ENCODE peak calls at places on chromosomes 6 and 20, in eight cellular contexts. J is sigmoid colon, Y is cardiac fibroblast, X is fibroblast of mammary gland, U is tibial nerve, F is pancreas, Z is NB4, I is heart left ventricle. K is an unnamed sample.

GRCh38 chr6:36666726-36667591 is 11.6 kb upstream of the CDKN1A start:
- DNase-seq in U (peak), Y (peak), X (peak), J (peak), F (peak), Z (peak), I (peak), K (peak)

GRCh38 chr6:32153252-32153834 is 598 bp upstream of the PPT2 start:
- DNase-seq in U (no peak), F (peak), I (no peak), Y (peak), Z (no peak), X (peak), J (peak), K (peak)

GRCh38 chr20:48800227-48800626 is 27.6 kb downstream of the PREX1 start:
- DNase-seq in J (peak), F (no peak), Y (no peak), I (no peak), X (no peak), U (no peak), Z (no peak), K (no peak)

GRCh38 chr20:35467339-35468224 is 12.2 kb downstream of the CEP250 start:
- DNase-seq in Y (peak), Z (no peak), U (no peak), J (peak), I (no peak), X (peak), F (no peak), K (peak)

GRCh38 chr6:130936933-130937332 is 109.7 kb downstream of the SMLR1 start:
- DNase-seq in Y (no peak), I (no peak), F (no peak), X (no peak), J (no peak), U (no peak), Z (no peak), K (no peak)

GRCh38 chr6:143248359-143248758 is 187.7 kb downstream of the AIG1 start:
- DNase-seq in Y (no peak), X (no peak), Z (no peak), I (no peak), F (no peak), U (no peak), J (no peak), K (no peak)

GRCh38 chr20:10946124-10946880 is 272.5 kb upstream of the JAG1 start:
- DNase-seq in Y (no peak), Z (no peak), X (no peak), J (no peak), I (no peak), U (no peak), F (no peak), K (no peak)

GRCh38 chr6:17851001-17851719 is 136.3 kb downstream of the KIF13A start:
- DNase-seq in I (no peak), Y (peak), J (no peak), X (peak), F (no peak), U (no peak), Z (no peak), K (no peak)

GRCh38 chr20:25543068-25543467 is 42.3 kb downstream of the NINL start:
- DNase-seq in X (peak), F (no peak), U (no peak), J (no peak), Z (no peak), Y (peak), I (no peak), K (peak)

GRCh38 chr6:114101255-114101654 is 130.3 kb upstream of the HDAC2 start:
- DNase-seq in U (no peak), Z (no peak), I (no peak), F (no peak), Y (no peak), X (no peak), J (no peak), K (no peak)

GRCh38 chr6:35051393-35051792 is 89.7 kb downstream of the TCP11 start:
- DNase-seq in U (no peak), F (no peak), X (no peak), Y (no peak), Z (no peak), J (no peak), I (no peak), K (no peak)

GRCh38 chr20:33915726-33916331 is 77.9 kb upstream of the RALY start:
- DNase-seq in U (peak), Y (peak), X (no peak), Z (peak), F (peak), J (no peak), I (no peak), K (no peak)

GRCh38 chr6:34546551-34547321 is 9.4 kb downstream of the SPDEF start:
- DNase-seq in F (peak), X (no peak), Y (no peak), J (peak), Z (no peak), I (peak), U (peak), K (no peak)

GRCh38 chr20:3980260-3981131 is 34.9 kb downstream of the RNF24 start:
- DNase-seq in J (no peak), Y (peak), I (no peak), Z (peak), F (no peak), U (no peak), X (peak), K (peak)

GRCh38 chr6:106146852-106147351 is 60.8 kb downstream of the PRDM1 start:
- DNase-seq in Z (peak), F (no peak), X (peak), J (no peak), Y (peak), I (no peak), U (no peak), K (no peak)

GRCh38 chr6:42796171-42796570 is 14.3 kb downstream of the BICRAL start:
- DNase-seq in X (no peak), F (no peak), I (no peak), U (no peak), J (no peak), Z (no peak), Y (no peak), K (no peak)
- H3K4me3 ChIP-seq in X (no peak), F (no peak), I (no peak), U (no peak), J (no peak), Z (no peak), Y (no peak), K (no peak)

GRCh38 chr20:20679306-20679705 is 33.1 kb downstream of the RALGAPA2 start:
- DNase-seq in Z (no peak), Y (no peak), U (no peak), F (no peak), I (no peak), J (no peak), X (no peak), K (no peak)
- TF ChIP-seq CTCF in Z (no peak), Y (no peak), U (no peak), F (no peak), I (no peak), J (no peak), X (no peak), K (no peak)

DNA sequence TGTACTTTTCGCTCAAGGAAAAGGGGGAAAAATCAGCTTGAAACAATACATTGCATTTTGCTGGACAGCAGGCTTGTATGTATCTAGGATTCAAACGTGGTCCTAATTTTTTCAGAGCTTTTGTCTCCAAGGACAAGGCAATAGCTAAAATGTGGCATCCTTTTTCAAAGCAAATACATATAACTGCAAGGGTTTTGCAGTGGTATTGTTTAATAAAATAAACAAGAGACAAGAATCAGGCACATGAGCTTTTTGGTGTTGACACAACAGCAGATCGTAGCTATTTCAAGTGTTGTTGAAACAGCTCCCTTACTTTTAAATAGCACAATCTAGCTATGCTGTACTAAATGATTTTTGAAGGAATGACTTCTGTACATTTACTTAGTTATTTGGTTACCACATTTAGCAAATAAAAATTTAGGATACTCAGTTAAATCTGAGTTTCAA is 137.0 kb upstream of the HEY2 start:
- DNase-seq in X (no peak), F (no peak), Z (no peak), Y (peak), U (no peak), J (no peak), I (no peak), K (peak)
- H3K4me3 ChIP-seq in X (no peak), F (no peak), Z (no peak), Y (no peak), U (no peak), J (peak), I (peak), K (no peak)

GRCh38 chr6:103367212-103367611 is 1492.5 kb downstream of the HACE1 start:
- DNase-seq in F (no peak), Z (no peak), J (no peak), X (no peak), Y (no peak), I (no peak), U (no peak), K (no peak)
- TF ChIP-seq CTCF in F (no peak), Z (no peak), J (no peak), X (no peak), Y (no peak), I (no peak), U (no peak), K (no peak)

DNA sequence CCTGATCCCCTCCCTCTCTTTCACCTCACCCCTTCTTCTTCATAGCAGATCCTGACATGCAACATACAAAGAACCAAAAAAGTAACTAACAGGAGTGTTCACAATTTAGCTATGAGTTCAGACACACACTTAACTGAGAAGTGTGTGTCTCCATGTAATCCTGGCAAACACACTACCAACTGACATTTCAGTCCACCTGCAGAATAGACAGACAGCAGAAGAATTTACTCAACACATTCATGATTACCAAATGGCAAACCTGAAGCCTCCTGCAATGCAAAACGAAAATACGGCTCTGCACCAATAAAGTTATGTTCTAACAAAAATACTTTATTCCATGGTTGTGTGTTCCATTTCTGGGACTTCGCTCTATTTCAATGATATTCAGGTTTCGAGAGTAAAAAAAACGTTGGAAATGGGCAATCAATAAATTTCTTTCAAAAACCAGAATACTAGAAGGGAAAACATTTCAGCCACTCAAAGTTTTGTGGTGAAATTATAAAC is 2.6 kb downstream of the BACH2 start:
- DNase-seq in Y (no peak), I (no peak), X (no peak), U (no peak), Z (no peak), J (no peak), F (no peak), K (no peak)
- H3K4me3 ChIP-seq in Y (no peak), I (no peak), X (no peak), U (peak), Z (no peak), J (no peak), F (no peak), K (no peak)

GRCh38 chr20:31720486-31721407 is 1.9 kb downstream of the BCL2L1 start:
- DNase-seq in J (no peak), Z (no peak), Y (no peak), U (no peak), F (no peak), I (no peak), X (no peak), K (no peak)
- TF ChIP-seq CTCF in J (no peak), Z (no peak), Y (peak), U (no peak), F (no peak), I (no peak), X (no peak), K (peak)

DNA sequence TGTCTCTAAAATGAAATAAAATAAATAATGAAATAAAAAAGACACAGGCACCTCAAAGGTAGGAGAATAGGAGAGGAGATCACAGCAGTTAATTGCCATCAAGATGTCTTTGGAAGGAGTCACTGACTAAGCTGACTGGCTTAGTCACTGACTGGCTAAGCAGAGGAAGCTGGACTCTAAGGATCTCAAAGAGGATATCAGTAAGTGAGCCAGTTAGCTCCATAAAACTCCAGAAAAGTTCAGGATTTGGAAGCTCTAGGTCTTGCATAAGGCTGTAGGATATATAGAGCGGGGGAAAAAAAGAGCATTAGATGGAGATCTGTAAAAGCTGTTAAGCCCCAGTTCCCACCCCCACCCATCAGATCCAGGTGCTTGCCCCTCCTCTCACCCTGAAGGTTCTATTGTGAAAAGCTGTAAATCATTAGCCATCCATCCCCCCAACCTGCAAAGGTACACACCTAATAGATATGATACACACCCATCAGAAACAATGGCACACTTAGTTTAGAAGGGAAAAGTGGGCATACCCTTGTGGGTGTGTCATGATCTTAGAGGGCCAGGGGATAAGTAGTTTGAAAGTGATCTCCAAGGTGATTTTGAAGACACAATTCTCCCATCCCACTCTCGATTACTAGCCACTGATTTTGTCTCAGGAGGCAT is 32.2 kb downstream of the CARMIL1 start:
- DNase-seq in F (no peak), Z (no peak), J (no peak), I (no peak), X (peak), U (no peak), Y (peak), K (no peak)
- H3K4me3 ChIP-seq in F (no peak), Z (no peak), J (no peak), I (no peak), X (no peak), U (no peak), Y (no peak), K (no peak)

GRCh38 chr6:150684715-150685459 is 85.2 kb downstream of the PLEKHG1 start:
- DNase-seq in Y (no peak), I (peak), J (no peak), Z (no peak), U (no peak), F (no peak), X (no peak), K (no peak)
- TF ChIP-seq CTCF in Y (no peak), I (no peak), J (no peak), Z (no peak), U (no peak), F (no peak), X (no peak), K (no peak)